ENCODE peak calls at places on chromosomes 13 and 19, in four cellular contexts. M is GM04504, L is NCI-H2107, V is nephron progenitor cell. A is an unnamed sample.
A peak's percentile ranks its signal among the peaks of the same experiment; 100 is the strongest.

GRCh38 chr13:112970552-112971287 is 1.7 kb downstream of the MCF2L start:
- DNase-seq in M (no peak), L (no peak), V (no peak), A (no peak)

GRCh38 chr19:29311391-29311790 is 98.4 kb upstream of the UQCRFS1 start:
- DNase-seq in M (no peak), L (peak; percentile 73), V (peak; percentile 29), A (no peak)

GRCh38 chr19:31378404-31378803 is 29.2 kb upstream of the TSHZ3 start:
- DNase-seq in M (peak; percentile 87), L (no peak), V (no peak), A (no peak)

GRCh38 chr19:41327499-41328156 is 17.7 kb downstream of the CCDC97 start:
- DNase-seq in M (no peak), L (no peak), V (no peak), A (peak; percentile 90)

GRCh38 chr19:42316223-42317211 is 3.4 kb downstream of the TMEM145 start:
- DNase-seq in M (no peak), L (no peak), V (no peak), A (no peak)

GRCh38 chr13:37089495-37089894 is 16.0 kb downstream of the CSNK1A1L start:
- DNase-seq in M (no peak), L (no peak), V (no peak), A (no peak)

GRCh38 chr13:71798723-71799122 is 68.3 kb downstream of the DACH1 start:
- DNase-seq in M (no peak), L (no peak), V (no peak), A (no peak)

GRCh38 chr19:35208121-35208520 is 20.4 kb downstream of the FAM187B start:
- DNase-seq in M (no peak), L (no peak), V (no peak), A (no peak)

GRCh38 chr13:33052446-33052845 is 36.2 kb downstream of the KL start:
- DNase-seq in M (no peak), L (no peak), V (no peak), A (no peak)

GRCh38 chr19:11659612-11660011 is 62.3 kb downstream of the ZNF627 start:
- DNase-seq in M (peak; percentile 2), L (no peak), V (no peak), A (no peak)

GRCh38 chr19:13016628-13017305 is 21.5 kb downstream of the NFIX start:
- DNase-seq in M (no peak), L (no peak), V (no peak), A (no peak)

GRCh38 chr19:40411125-40411842 is 1.9 kb downstream of the PRX start:
- DNase-seq in M (no peak), L (no peak), V (no peak), A (no peak)

GRCh38 chr19:46426506-46427162 is 2.1 kb downstream of the PNMA8C start:
- DNase-seq in M (peak; percentile 38), L (peak; percentile 55), V (peak; percentile 92), A (no peak)

GRCh38 chr13:24995225-24995804 is 100.6 kb upstream of the PABPC3 start:
- DNase-seq in M (peak; percentile 60), L (peak; percentile 47), V (peak; percentile 66), A (peak; percentile 43)

GRCh38 chr19:48368942-48369341 is 4.8 kb downstream of the SYNGR4 start:
- DNase-seq in M (no peak), L (peak; percentile 32), V (no peak), A (no peak)

GRCh38 chr19:19526581-19527370 is 1.9 kb upstream of the YJEFN3 start:
- DNase-seq in M (no peak), L (no peak), V (no peak), A (no peak)

GRCh38 chr13:35793823-35794222 is 317.3 kb upstream of the MAB21L1 start:
- DNase-seq in M (no peak), L (no peak), V (no peak), A (no peak)

GRCh38 chr19:57667220-57667619 is 1.5 kb upstream of the ZSCAN4 start:
- DNase-seq in M (no peak), L (no peak), V (no peak), A (no peak)

GRCh38 chr13:64371461-64371860 is 2858.7 kb downstream of the PCDH9 start:
- DNase-seq in M (no peak), L (no peak), V (no peak), A (no peak)

GRCh38 chr19:38455031-38455430 is 21.5 kb downstream of the RYR1 start:
- DNase-seq in M (peak; percentile 1), L (no peak), V (peak; percentile 61), A (no peak)

GRCh38 chr13:76846363-76846762 is 39.8 kb downstream of the KCTD12 start:
- DNase-seq in M (no peak), L (no peak), V (no peak), A (no peak)

GRCh38 chr19:45123440-45123850 is 30.5 kb downstream of the PPP1R37 start:
- DNase-seq in M (no peak), L (no peak), V (no peak), A (no peak)

GRCh38 chr19:38849746-38850230 is at the start of gene HNRNPL:
- DNase-seq in M (no peak), L (peak; percentile 99), V (peak; percentile 99), A (no peak)

GRCh38 chr19:495440-496332 is 600 bp upstream of the MADCAM1 start:
- DNase-seq in M (no peak), L (no peak), V (peak; percentile 77), A (peak; percentile 35)

GRCh38 chr13:44312898-44313551 is 60.6 kb upstream of the SERP2 start:
- DNase-seq in M (peak; percentile 75), L (no peak), V (no peak), A (no peak)

GRCh38 chr19:35774274-35775045 is 904 bp upstream of the ARHGAP33 start:
- DNase-seq in M (no peak), L (no peak), V (no peak), A (no peak)

A was measured in central memory CD4-positive, alpha-beta T cell.